ENCODE peak calls at places on chromosomes 6 and 20, in six cellular contexts. P, R, Q, B, G and H are unnamed samples.

GRCh38 chr20:57514273-57514751 is 10.6 kb downstream of the CTCFL start:
- DNase-seq in R (no peak), B (peak; percentile 71), G (peak; percentile 86), P (peak; percentile 86), Q (peak; percentile 23), H (peak; percentile 68)

GRCh38 chr6:33696538-33697518 is 14.7 kb downstream of the UQCC2 start:
- DNase-seq in Q (peak; percentile 52), G (peak; percentile 68), R (peak; percentile 86), P (no peak), B (peak; percentile 56), H (peak; percentile 30)

GRCh38 chr6:100116409-100117194 is 122.6 kb upstream of the MCHR2 start:
- DNase-seq in G (peak; percentile 78), R (no peak), Q (no peak), B (no peak), P (no peak), H (peak; percentile 87)

GRCh38 chr20:36620917-36621316 is 15.3 kb downstream of the RAB5IF start:
- DNase-seq in R (no peak), P (no peak), B (no peak), Q (no peak), G (no peak), H (no peak)

GRCh38 chr6:144662812-144663211 is 377.7 kb downstream of the UTRN start:
- DNase-seq in R (no peak), Q (no peak), P (no peak), B (no peak), G (no peak), H (no peak)

GRCh38 chr6:11232968-11233626 is 629 bp upstream of the NEDD9 start:
- DNase-seq in G (peak; percentile 44), P (no peak), B (no peak), Q (no peak), R (no peak), H (no peak)

GRCh38 chr6:107348224-107348623 is 111.1 kb downstream of the PDSS2 start:
- DNase-seq in P (no peak), B (no peak), G (peak; percentile 24), Q (no peak), R (no peak), H (no peak)

GRCh38 chr20:62723351-62723750 is 14.7 kb downstream of the NTSR1 start:
- DNase-seq in R (peak; percentile 41), Q (no peak), G (no peak), P (no peak), B (no peak), H (peak; percentile 84)

GRCh38 chr20:16528078-16528477 is 45.2 kb downstream of the KIF16B start:
- DNase-seq in G (peak; percentile 83), R (no peak), P (no peak), B (peak; percentile 60), Q (no peak), H (peak; percentile 10)

GRCh38 chr6:163218361-163218894 is 196.1 kb upstream of the QKI start:
- DNase-seq in P (no peak), B (no peak), Q (no peak), G (no peak), R (no peak), H (no peak)

GRCh38 chr6:53179961-53180651 is 31.5 kb upstream of the GCM1 start:
- DNase-seq in Q (peak; percentile 55), P (peak; percentile 79), R (peak; percentile 77), B (no peak), G (no peak), H (peak; percentile 84)

GRCh38 chr6:27870486-27870885 is 41.7 kb downstream of the OR2B2 start:
- DNase-seq in B (no peak), Q (no peak), P (no peak), G (no peak), R (no peak), H (no peak)

GRCh38 chr6:105646391-105646867 is 243.5 kb upstream of the PREP start:
- DNase-seq in Q (no peak), R (no peak), G (peak; percentile 4), P (no peak), B (no peak), H (no peak)

GRCh38 chr6:82013561-82014275 is 233.8 kb downstream of the IBTK start:
- DNase-seq in G (peak; percentile 80), Q (no peak), P (no peak), B (peak; percentile 17), R (no peak), H (no peak)

GRCh38 chr6:28522594-28523557 is 2.8 kb upstream of the GPX5 start:
- DNase-seq in B (no peak), G (no peak), Q (peak; percentile 65), R (no peak), P (no peak), H (no peak)

DNA sequence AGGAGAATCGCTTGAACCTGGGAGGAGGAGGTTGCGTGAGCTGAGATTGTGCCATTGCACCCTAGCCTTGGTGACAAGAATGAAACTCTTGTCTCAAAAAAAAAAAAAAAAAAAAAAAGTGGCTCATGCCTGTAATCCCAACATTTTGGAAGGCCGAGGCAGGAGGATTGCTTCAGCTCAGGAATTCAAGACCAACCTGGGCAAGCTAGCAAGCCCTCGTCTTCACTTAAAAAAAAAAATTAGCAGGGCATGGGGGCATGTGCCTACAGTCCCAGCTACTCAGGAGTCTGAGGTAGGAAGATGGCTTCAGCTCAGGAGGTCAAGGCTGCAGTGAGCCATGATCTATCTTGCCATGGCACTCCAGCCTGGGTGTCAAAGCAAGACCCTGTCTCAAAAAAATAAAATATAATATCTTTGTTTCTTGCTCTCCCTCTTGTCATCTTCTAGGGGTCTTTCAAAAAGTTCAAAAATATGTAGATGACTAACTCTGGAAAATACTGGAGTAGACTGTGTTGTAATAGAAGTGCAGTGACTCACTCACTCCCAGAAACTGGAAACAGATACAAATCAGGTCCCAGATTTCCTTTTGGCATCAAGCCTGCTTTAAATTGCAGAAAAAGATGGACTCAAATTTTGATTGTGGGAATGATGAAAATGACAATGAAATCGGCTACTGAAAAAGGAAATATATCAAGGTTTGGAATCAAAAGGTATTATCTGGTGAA is 2.8 kb upstream of the GINM1 start:
- DNase-seq in R (no peak), P (no peak), Q (no peak), B (no peak), G (peak; percentile 84), H (no peak)
- H3K4me3 ChIP-seq in R (no peak overlapping the region), P (no peak overlapping the region), Q (no peak overlapping the region), B (no peak overlapping the region), G (no peak overlapping the region), H (no peak overlapping the region)

GRCh38 chr20:37911838-37912273 is 8.9 kb downstream of the VSTM2L start:
- DNase-seq in R (no peak), G (peak; percentile 79), P (no peak), Q (no peak), B (peak; percentile 81), H (peak; percentile 71)
- H3K4me1 ChIP-seq in R (peaks cover 22% of the 10 kb centered on the region), G (peaks cover 22% of the 10 kb centered on the region), P (no peaks in the 10 kb centered on the region), Q (peaks cover 7% of the 10 kb centered on the region), B (no peaks in the 10 kb centered on the region), H (peaks cover 29% of the 10 kb centered on the region)

GRCh38 chr6:3423439-3424184 is 33.2 kb downstream of the SLC22A23 start:
- DNase-seq in R (no peak), P (no peak), B (no peak), Q (no peak), G (no peak), H (no peak)
- H3K4me3 ChIP-seq in R (no peak overlapping the region), P (no peak overlapping the region), B (no peak overlapping the region), Q (no peak overlapping the region), G (no peak overlapping the region), H (no peak overlapping the region)

GRCh38 chr6:142842423-142843261 is 102.3 kb downstream of the HIVEP2 start:
- DNase-seq in G (peak; percentile 67), Q (peak; percentile 44), R (no peak), B (no peak), P (no peak), H (no peak)

GRCh38 chr6:142844065-142844755 is 100.8 kb downstream of the HIVEP2 start:
- DNase-seq in B (no peak), R (no peak), G (peak; percentile 76), P (no peak), Q (no peak), H (no peak)

GRCh38 chr6:142841915-142842314 is 103.1 kb downstream of the HIVEP2 start:
- DNase-seq in P (no peak), Q (no peak), B (no peak), G (no peak), R (no peak), H (no peak)

GRCh38 chr6:142845143-142845571 is 99.8 kb downstream of the HIVEP2 start:
- DNase-seq in B (no peak), G (peak; percentile 71), P (no peak), R (no peak), Q (no peak), H (no peak)

GRCh38 chr6:142843344-142843743 is 101.6 kb downstream of the HIVEP2 start:
- DNase-seq in B (no peak), P (no peak), R (no peak), Q (no peak), G (no peak), H (no peak)
- H3K4me1 ChIP-seq in B (no peaks in the 10 kb centered on the region), P (peaks cover 9% of the 10 kb centered on the region), R (peaks cover 83% of the 10 kb centered on the region), Q (peaks cover 76% of the 10 kb centered on the region), G (peaks cover 77% of the 10 kb centered on the region), H (peaks cover 22% of the 10 kb centered on the region)

DNA sequence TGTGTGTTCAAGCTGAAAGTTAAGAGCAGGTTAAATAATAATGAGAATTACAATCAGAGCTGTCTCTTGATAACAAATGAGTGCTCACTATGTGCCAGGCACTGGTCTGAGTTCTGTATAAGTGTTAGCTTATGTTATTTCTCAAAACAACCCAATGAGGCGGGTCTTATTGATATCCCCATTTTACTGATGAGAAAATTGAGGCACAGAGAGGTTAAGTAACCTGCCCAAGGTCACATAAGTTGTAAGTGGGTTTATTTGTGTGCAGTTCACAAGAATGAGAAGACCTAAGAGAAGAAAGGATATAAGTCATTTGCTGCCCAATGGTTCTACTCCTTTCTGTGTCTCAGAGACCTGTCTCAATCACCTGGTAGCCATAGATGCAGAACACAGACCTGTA is 34.1 kb upstream of the ARMH2 start:
- DNase-seq in P (no peak), Q (no peak), G (no peak), R (no peak), B (no peak), H (no peak)
- H3K4me3 ChIP-seq in P (no peak overlapping the region), Q (no peak overlapping the region), G (no peak overlapping the region), R (no peak overlapping the region), B (no peak overlapping the region), H (no peak overlapping the region)

GRCh38 chr6:45437441-45437820 is 59.7 kb upstream of the SUPT3H start:
- DNase-seq in Q (no peak), P (no peak), R (no peak), G (no peak), B (no peak), H (no peak)

GRCh38 chr6:45438156-45438555 is 60.4 kb upstream of the SUPT3H start:
- DNase-seq in R (no peak), P (no peak), G (peak; percentile 57), Q (no peak), B (no peak), H (no peak)

GRCh38 chr6:45438849-45439406 is 61.2 kb upstream of the SUPT3H start:
- DNase-seq in R (no peak), B (no peak), G (peak; percentile 87), Q (no peak), P (no peak), H (no peak)

GRCh38 chr6:45434401-45434741 is 56.6 kb upstream of the SUPT3H start:
- DNase-seq in P (no peak), G (no peak), R (no peak), B (no peak), Q (no peak), H (no peak)

GRCh38 chr6:45436544-45437440 is 59.1 kb upstream of the SUPT3H start:
- DNase-seq in Q (no peak), P (no peak), R (no peak), G (peak; percentile 92), B (no peak), H (no peak)
- H3K4me1 ChIP-seq in Q (peaks cover 45% of the 10 kb centered on the region), P (peaks cover 2% of the 10 kb centered on the region), R (peaks cover 10% of the 10 kb centered on the region), G (peaks cover 70% of the 10 kb centered on the region), B (no peaks in the 10 kb centered on the region), H (peaks cover 25% of the 10 kb centered on the region)